ENCODE peak calls at places on chromosomes 11 and 22, in ten cellular contexts. N, A, C, E, K, Q, B, D, H and V are unnamed samples. For H3K9me3, the result is how much of the 10 kb centered on the place peaks cover.

GRCh38 chr22:46408568-46409506 is 73.3 kb downstream of the TRMU start:
- DNase-seq in N (peak), A (no peak), C (no peak), E (no peak), K (no peak), Q (no peak), B (no peak), D (no peak), H (no peak), V (no peak)

GRCh38 chr11:35525501-35526175 is at the start of gene PAMR1:
- DNase-seq in N (no peak), A (peak), C (no peak), E (peak), K (peak), Q (peak), B (no peak), D (peak), H (no peak), V (no peak)

GRCh38 chr11:44765676-44766075 is 38.9 kb downstream of the TSPAN18 start:
- DNase-seq in N (no peak), A (no peak), C (no peak), E (no peak), K (no peak), Q (no peak), B (no peak), D (no peak), H (no peak), V (no peak)

GRCh38 chr11:94885581-94885980 is 87.8 kb downstream of the CWC15 start:
- DNase-seq in N (no peak), A (no peak), C (no peak), E (no peak), K (no peak), Q (no peak), B (no peak), D (no peak), H (no peak), V (no peak)

GRCh38 chr22:42610211-42610610 is 4.5 kb downstream of the POLDIP3 start:
- DNase-seq in N (no peak), A (no peak), C (no peak), E (no peak), K (no peak), Q (peak), B (no peak), D (no peak), H (no peak), V (peak)

GRCh38 chr11:73047773-73048371 is 94.2 kb downstream of the FCHSD2 start:
- DNase-seq in N (no peak), A (no peak), C (no peak), E (no peak), K (no peak), Q (no peak), B (no peak), D (no peak), H (no peak), V (no peak)

GRCh38 chr11:68479390-68479789 is 18.8 kb downstream of the PPP6R3 start:
- DNase-seq in N (no peak), A (no peak), C (no peak), E (no peak), K (no peak), Q (no peak), B (no peak), D (no peak), H (no peak), V (no peak)

GRCh38 chr11:77113382-77114088 is 10.9 kb downstream of the OMP start:
- DNase-seq in N (peak), A (no peak), C (peak), E (no peak), K (no peak), Q (peak), B (peak), D (no peak), H (peak), V (peak)

GRCh38 chr11:35257287-35257686 is 118.3 kb downstream of the CD44 start:
- DNase-seq in N (no peak), A (no peak), C (no peak), E (no peak), K (no peak), Q (no peak), B (no peak), D (no peak), H (no peak), V (no peak)

GRCh38 chr22:47775686-47776085 is 1013.2 kb downstream of the TBC1D22A start:
- DNase-seq in N (no peak), A (no peak), C (no peak), E (no peak), K (no peak), Q (no peak), B (no peak), D (no peak), H (no peak), V (no peak)
- H3K27ac ChIP-seq in N (no peak), A (no peak), C (no peak), E (no peak), K (no peak), Q (no peak), B (no peak), D (no peak), H (no peak), V (no peak)

GRCh38 chr11:108206171-108206570 is 16.3 kb downstream of the NPAT start:
- DNase-seq in N (no peak), A (no peak), C (no peak), E (no peak), K (no peak), Q (no peak), B (no peak), D (no peak), H (no peak), V (no peak)

GRCh38 chr11:108206969-108207682 is 15.3 kb downstream of the NPAT start:
- DNase-seq in N (no peak), A (no peak), C (no peak), E (no peak), K (no peak), Q (no peak), B (no peak), D (no peak), H (no peak), V (no peak)

GRCh38 chr11:108203075-108203474 is 19.4 kb downstream of the NPAT start:
- DNase-seq in N (no peak), A (no peak), C (no peak), E (no peak), K (no peak), Q (no peak), B (no peak), D (no peak), H (no peak), V (no peak)

GRCh38 chr11:108204918-108205499 is 17.4 kb downstream of the NPAT start:
- DNase-seq in N (no peak), A (no peak), C (no peak), E (no peak), K (no peak), Q (no peak), B (no peak), D (no peak), H (no peak), V (no peak)

GRCh38 chr11:108204376-108204775 is 18.1 kb downstream of the NPAT start:
- DNase-seq in N (no peak), A (no peak), C (no peak), E (no peak), K (no peak), Q (no peak), B (no peak), D (no peak), H (no peak), V (no peak)
- H3K9me3 ChIP-seq in N (under half), A (under half), C (under half), E (under half), K (under half), Q (under half), B (under half), D (under half), H (under half), V (under half)

GRCh38 chr22:25553131-25553530 is 11.3 kb upstream of the GRK3 start:
- DNase-seq in N (no peak), A (no peak), C (no peak), E (no peak), K (no peak), Q (no peak), B (no peak), D (no peak), H (no peak), V (no peak)

GRCh38 chr22:25554321-25555088 is 10.0 kb upstream of the GRK3 start:
- DNase-seq in N (no peak), A (no peak), C (no peak), E (no peak), K (no peak), Q (no peak), B (no peak), D (no peak), H (no peak), V (no peak)

GRCh38 chr22:25557218-25557617 is 7.3 kb upstream of the GRK3 start:
- DNase-seq in N (no peak), A (no peak), C (no peak), E (no peak), K (no peak), Q (no peak), B (no peak), D (no peak), H (no peak), V (no peak)

GRCh38 chr22:25558341-25558740 is 6.1 kb upstream of the GRK3 start:
- DNase-seq in N (no peak), A (no peak), C (no peak), E (no peak), K (no peak), Q (no peak), B (no peak), D (no peak), H (no peak), V (no peak)

DNA sequence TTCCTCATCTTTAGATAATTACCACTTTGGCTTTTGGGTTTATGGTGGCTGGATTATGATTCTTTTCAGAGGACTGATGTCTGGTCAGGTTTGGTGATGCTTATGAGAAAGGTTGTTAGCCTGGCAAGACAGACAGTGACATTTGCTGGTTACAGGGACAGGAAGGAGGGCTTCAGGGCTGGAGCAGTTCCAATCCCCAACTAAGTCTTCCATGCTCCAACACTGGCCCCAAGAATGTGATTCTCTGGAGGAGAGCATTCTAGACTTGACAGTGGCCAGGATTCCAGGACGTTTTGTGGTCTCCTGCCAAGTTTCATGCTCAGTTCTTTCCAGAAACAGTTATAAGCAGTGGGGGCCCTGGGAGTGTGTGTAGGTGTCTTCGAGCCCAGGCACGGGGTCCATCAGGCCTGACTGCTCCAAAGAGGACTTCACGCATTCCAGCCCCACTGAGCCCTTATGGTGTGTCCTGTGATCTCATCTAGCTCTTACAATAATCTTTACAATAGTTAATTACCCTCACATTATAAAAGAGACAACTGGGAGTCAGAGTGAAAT is 8.9 kb upstream of the GRK3 start:
- DNase-seq in N (no peak), A (no peak), C (no peak), E (no peak), K (no peak), Q (no peak), B (no peak), D (no peak), H (no peak), V (no peak)
- TF ChIP-seq EP300 in N (no peak), A (no peak), C (no peak), E (no peak), K (no peak), Q (no peak), B (no peak), D (no peak), H (no peak), V (no peak)

GRCh38 chr22:26589367-26589844 is 526 bp downstream of the TPST2 start:
- DNase-seq in N (peak), A (no peak), C (no peak), E (no peak), K (no peak), Q (peak), B (peak), D (peak), H (no peak), V (peak)

GRCh38 chr22:26590525-26590858 is 560 bp upstream of the TPST2 start:
- DNase-seq in N (no peak), A (no peak), C (no peak), E (no peak), K (no peak), Q (no peak), B (no peak), D (no peak), H (no peak), V (no peak)

GRCh38 chr22:26587991-26588613 is 1.8 kb downstream of the TPST2 start:
- DNase-seq in N (no peak), A (no peak), C (no peak), E (no peak), K (no peak), Q (no peak), B (no peak), D (no peak), H (no peak), V (no peak)

GRCh38 chr22:26589845-26590524 is at the start of gene TPST2:
- DNase-seq in N (peak), A (peak), C (peak), E (peak), K (peak), Q (peak), B (peak), D (peak), H (peak), V (peak)

GRCh38 chr22:26588749-26589366 is 1.1 kb downstream of the TPST2 start:
- DNase-seq in N (no peak), A (no peak), C (no peak), E (no peak), K (no peak), Q (no peak), B (no peak), D (no peak), H (no peak), V (peak)
- H3K27ac ChIP-seq in N (peak), A (peak), C (peak), E (peak), K (peak), Q (peak), B (peak), D (peak), H (peak), V (peak)